ENCODE peak calls at places on chromosome 14, in nine cellular contexts. Y is heart right ventricle; C is CD8-positive, alpha-beta T cell; H is tibial nerve; W is left ventricle myocardium inferior; T is body of pancreas; N is cardiac muscle cell; G is uterus; P is pancreas. B is an unnamed sample. For H3K9me3 and H3K36me3, the result is how much of the 10 kb centered on the place peaks cover.

GRCh38 chr14:33987565-33988080 is 36.7 kb upstream of the EGLN3 start:
- DNase-seq in T (no peak), H (no peak), C (no peak), W (no peak), Y (no peak), P (no peak), G (no peak), N (no peak), B (no peak)

GRCh38 chr14:36973806-36974442 is 198.5 kb downstream of the SLC25A21 start:
- DNase-seq in C (no peak), G (no peak), P (no peak), W (no peak), N (no peak), T (no peak), H (no peak), Y (no peak), B (no peak)

GRCh38 chr14:28651148-28651547 is 115.4 kb upstream of the FOXG1 start:
- DNase-seq in C (no peak), N (no peak), T (no peak), Y (no peak), G (no peak), H (no peak), W (no peak), P (no peak), B (no peak)

GRCh38 chr14:39381366-39381765 is 50.9 kb downstream of the FBXO33 start:
- DNase-seq in G (no peak), C (no peak), T (no peak), N (no peak), W (no peak), P (no peak), Y (no peak), H (no peak), B (no peak)

GRCh38 chr14:52693532-52693931 is 1.8 kb downstream of the ERO1A start:
- DNase-seq in H (no peak), W (no peak), N (no peak), T (no peak), G (no peak), Y (no peak), P (no peak), C (no peak), B (no peak)

GRCh38 chr14:97456958-97457357 is 659.8 kb downstream of the VRK1 start:
- DNase-seq in C (peak), Y (no peak), W (no peak), T (no peak), N (no peak), H (no peak), P (no peak), G (no peak), B (no peak)

GRCh38 chr14:30108975-30109700 is 181.5 kb upstream of the PRKD1 start:
- DNase-seq in Y (no peak), H (no peak), P (no peak), T (no peak), G (no peak), N (no peak), C (no peak), W (no peak), B (no peak)

GRCh38 chr14:75977544-75977943 is 4.3 kb downstream of the TGFB3 start:
- DNase-seq in P (no peak), W (no peak), G (no peak), C (no peak), Y (no peak), N (no peak), H (no peak), T (no peak), B (no peak)

GRCh38 chr14:60396718-60397343 is 89.0 kb downstream of the C14orf39 start:
- DNase-seq in N (no peak), H (no peak), P (no peak), Y (no peak), W (no peak), C (no peak), G (no peak), T (no peak), B (no peak)

GRCh38 chr14:96139879-96140278 is 64.8 kb upstream of the BDKRB2 start:
- DNase-seq in G (no peak), H (no peak), P (no peak), N (no peak), Y (no peak), C (no peak), T (no peak), W (no peak), B (no peak)

GRCh38 chr14:65382586-65382985 is 29.9 kb upstream of the FUT8 start:
- DNase-seq in P (no peak), H (no peak), T (no peak), C (no peak), N (no peak), W (no peak), Y (no peak), G (no peak), B (no peak)

GRCh38 chr14:40413146-40413545 is 980.9 kb upstream of the FBXO33 start:
- DNase-seq in P (no peak), Y (no peak), G (no peak), N (no peak), T (no peak), H (no peak), W (no peak), C (no peak), B (no peak)

GRCh38 chr14:100502622-100503220 is 84.5 kb downstream of the BEGAIN start:
- DNase-seq in N (no peak), H (no peak), T (no peak), W (no peak), P (no peak), G (no peak), C (no peak), Y (no peak), B (no peak)

GRCh38 chr14:56686416-56686815 is 106.8 kb downstream of the TMEM260 start:
- DNase-seq in C (no peak), H (no peak), Y (peak), W (peak), T (peak), P (peak), G (no peak), N (no peak), B (no peak)

GRCh38 chr14:100438678-100439592 is 115.8 kb downstream of the SLC25A47 start:
- DNase-seq in N (peak), C (no peak), T (peak), H (no peak), W (no peak), P (no peak), G (peak), Y (no peak), B (peak)

GRCh38 chr14:91250912-91251311 is 6.4 kb upstream of the GPR68 start:
- DNase-seq in G (no peak), T (no peak), C (no peak), P (peak), W (no peak), H (no peak), Y (no peak), N (no peak), B (no peak)

GRCh38 chr14:76376001-76376404 is at the start of gene ESRRB:
- DNase-seq in T (peak), C (no peak), P (no peak), W (no peak), G (no peak), H (no peak), Y (no peak), N (peak), B (no peak)

GRCh38 chr14:54261283-54261682 is 135.5 kb upstream of the CDKN3 start:
- DNase-seq in C (no peak), H (no peak), G (no peak), Y (no peak), W (no peak), N (no peak), P (no peak), T (no peak), B (no peak)

GRCh38 chr14:21087294-21088091 is 11.0 kb downstream of the ZNF219 start:
- DNase-seq in G (no peak), C (peak), N (peak), P (peak), H (no peak), T (peak), Y (no peak), W (no peak), B (no peak)

GRCh38 chr14:32345311-32345771 is 16.2 kb downstream of the AKAP6 start:
- DNase-seq in C (no peak), W (no peak), T (no peak), Y (no peak), H (no peak), N (peak), G (no peak), P (no peak), B (no peak)

GRCh38 chr14:96121660-96122395 is 82.7 kb downstream of the C14orf132 start:
- DNase-seq in W (no peak), P (no peak), G (no peak), C (no peak), T (no peak), Y (no peak), H (no peak), N (peak), B (no peak)

GRCh38 chr14:102323102-102323501 is 3.6 kb downstream of the ZNF839 start:
- DNase-seq in W (peak), C (peak), T (peak), Y (peak), H (peak), G (peak), N (peak), P (no peak), B (peak)

GRCh38 chr14:32312010-32312331 is 17.1 kb upstream of the AKAP6 start:
- DNase-seq in Y (no peak), P (no peak), T (no peak), W (no peak), G (no peak), C (no peak), N (no peak), H (no peak), B (no peak)

GRCh38 chr14:93629636-93630035 is 158.6 kb downstream of the PRIMA1 start:
- DNase-seq in H (no peak), C (no peak), N (no peak), P (no peak), W (no peak), T (no peak), G (no peak), Y (no peak), B (no peak)

GRCh38 chr14:39232554-39233415 is 930 bp upstream of the MIA2 start:
- DNase-seq in N (peak), G (no peak), P (no peak), W (no peak), T (no peak), Y (no peak), C (no peak), H (no peak), B (no peak)

GRCh38 chr14:40599726-40600125 is 1007.0 kb upstream of the LRFN5 start:
- DNase-seq in G (no peak), C (no peak), P (no peak), Y (no peak), W (no peak), H (no peak), N (no peak), T (no peak), B (no peak)

GRCh38 chr14:102206901-102207300 is 67.2 kb downstream of the WDR20 start:
- DNase-seq in C (no peak), Y (no peak), W (no peak), T (peak), P (no peak), G (no peak), H (no peak), N (no peak), B (no peak)

GRCh38 chr14:59981564-59981963 is 61.6 kb downstream of the LRRC9 start:
- DNase-seq in P (no peak), H (no peak), T (no peak), C (no peak), N (no peak), G (no peak), W (no peak), Y (no peak), B (no peak)

GRCh38 chr14:75409425-75410205 is 18.2 kb upstream of the JDP2 start:
- DNase-seq in N (no peak), P (no peak), Y (no peak), C (no peak), T (no peak), G (no peak), H (no peak), W (no peak), B (no peak)

GRCh38 chr14:31858868-31859267 is 218.2 kb upstream of the ARHGAP5 start:
- DNase-seq in P (no peak), N (peak), G (no peak), H (no peak), Y (no peak), W (no peak), T (no peak), C (no peak), B (no peak)

GRCh38 chr14:100532916-100533630 is 54.1 kb downstream of the BEGAIN start:
- DNase-seq in W (peak), T (peak), Y (peak), H (peak), N (peak), P (peak), C (no peak), G (peak), B (peak)

GRCh38 chr14:52369305-52369781 is 55.2 kb downstream of the PTGER2 start:
- DNase-seq in T (no peak), Y (no peak), P (no peak), N (peak), H (no peak), W (no peak), G (no peak), C (no peak), B (no peak)

GRCh38 chr14:32007755-32008374 is 69.2 kb upstream of the ARHGAP5 start:
- DNase-seq in T (no peak), Y (no peak), H (no peak), C (no peak), P (no peak), G (no peak), W (no peak), N (no peak), B (no peak)

GRCh38 chr14:105622329-105622955 is 96.1 kb downstream of the TMEM121 start:
- DNase-seq in N (no peak), C (no peak), W (no peak), P (peak), H (no peak), Y (no peak), G (no peak), T (no peak), B (no peak)

GRCh38 chr14:102180248-102180998 is 40.7 kb downstream of the WDR20 start:
- DNase-seq in T (no peak), C (no peak), Y (no peak), G (no peak), W (no peak), P (no peak), H (no peak), N (no peak), B (no peak)

GRCh38 chr14:70640938-70641547 is 673 bp upstream of the TTC9 start:
- DNase-seq in P (peak), N (peak), G (peak), T (peak), C (peak), H (no peak), Y (no peak), W (no peak), B (peak)

GRCh38 chr14:33297565-33297964 is 358.9 kb downstream of the NPAS3 start:
- DNase-seq in P (no peak), N (no peak), H (no peak), W (no peak), Y (no peak), C (no peak), G (no peak), T (no peak), B (no peak)

GRCh38 chr14:76761198-76761848 is at the start of gene VASH1:
- DNase-seq in Y (peak), T (peak), G (no peak), C (peak), P (peak), N (peak), H (no peak), W (peak), B (peak)

DNA sequence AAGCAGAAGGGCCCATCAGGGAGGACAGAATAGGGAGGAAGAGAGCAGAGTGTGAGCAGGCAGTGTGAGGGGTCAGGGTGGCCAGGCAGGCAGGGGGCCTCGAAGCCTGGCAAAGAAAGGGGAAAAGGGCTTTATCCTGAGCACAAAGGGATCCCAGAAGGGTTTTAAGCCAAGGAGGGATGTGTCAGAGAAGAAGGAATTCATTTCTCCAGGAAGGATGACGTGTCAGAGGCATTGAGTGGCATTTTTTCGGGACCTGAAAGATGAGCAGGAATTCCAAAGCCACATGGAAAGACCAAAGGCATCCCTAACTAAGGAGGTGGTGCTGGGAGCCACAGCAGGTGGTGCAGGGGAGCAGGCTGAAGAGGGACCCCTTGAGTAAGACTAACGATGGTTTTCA is 132.1 kb downstream of the DICER1 start:
- DNase-seq in T (no peak), P (no peak), W (no peak), N (no peak), C (no peak), Y (no peak), H (no peak), G (no peak), B (no peak)
- H3K9me3 ChIP-seq in T (under half), P (under half), W (under half), N (under half), C (under half), Y (under half), H (under half), G (under half), B (under half)

GRCh38 chr14:58294201-58294600 is 4.2 kb upstream of the ARID4A start:
- DNase-seq in T (no peak), N (no peak), Y (no peak), H (no peak), C (no peak), G (no peak), P (no peak), W (no peak), B (no peak)
- H3K36me3 ChIP-seq in T (under half), N (under half), Y (under half), H (half or more), C (under half), G (under half), P (under half), W (half or more), B (half or more)

GRCh38 chr14:23006544-23007419 is 3.2 kb downstream of the C14orf93 start:
- DNase-seq in T (peak), W (peak), Y (peak), G (peak), H (peak), N (peak), C (peak), P (peak), B (peak)
- TF ChIP-seq CTCF in T (peak), W (peak), Y (no peak), G (no peak), H (no peak), N (peak), C (no peak), P (no peak), B (peak)

GRCh38 chr14:19911114-19911513 is 9.3 kb upstream of the OR4K5 start:
- DNase-seq in P (peak), G (no peak), C (no peak), H (no peak), N (no peak), T (no peak), Y (no peak), W (no peak), B (no peak)
- H3K9me3 ChIP-seq in P (under half), G (under half), C (under half), H (under half), N (under half), T (under half), Y (under half), W (under half), B (under half)

GRCh38 chr14:103763730-103764488 is 48.3 kb downstream of the ZFYVE21 start:
- DNase-seq in H (no peak), G (no peak), W (no peak), P (no peak), Y (no peak), T (no peak), C (no peak), N (no peak), B (no peak)
- H3K36me3 ChIP-seq in H (under half), G (under half), W (under half), P (under half), Y (under half), T (under half), C (under half), N (under half), B (under half)

DNA sequence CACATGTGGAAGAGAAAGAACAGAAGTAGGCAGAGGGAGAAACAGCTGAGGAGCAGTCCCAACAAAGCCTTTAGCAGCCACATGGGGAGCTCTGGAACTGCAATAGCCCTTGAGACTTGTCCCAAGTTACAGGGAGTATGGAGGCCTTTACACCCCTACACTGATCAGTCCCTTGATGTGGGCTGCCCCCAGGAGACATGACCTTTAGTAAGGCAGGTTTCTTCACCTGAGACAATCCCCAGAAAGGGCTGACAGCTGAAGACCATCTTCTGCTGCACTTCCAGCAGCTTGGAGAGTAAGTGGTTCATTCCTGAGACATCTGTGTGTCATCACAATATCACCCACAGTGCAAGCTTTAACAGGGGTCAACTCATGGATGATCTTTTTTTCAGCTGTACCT is 8.6 kb upstream of the SNAPC1 start:
- DNase-seq in Y (no peak), H (no peak), T (no peak), C (no peak), N (peak), G (no peak), P (no peak), W (no peak), B (no peak)
- TF ChIP-seq CTCF in Y (no peak), H (no peak), T (no peak), C (no peak), N (peak), G (no peak), P (no peak), W (no peak), B (no peak)

GRCh38 chr14:84095796-84096195 is 1434.1 kb upstream of the FLRT2 start:
- DNase-seq in W (no peak), Y (no peak), P (no peak), G (no peak), H (no peak), T (no peak), N (no peak), C (no peak), B (no peak)
- H3K9me3 ChIP-seq in W (under half), Y (under half), P (under half), G (under half), H (under half), T (under half), N (under half), C (under half), B (under half)

GRCh38 chr14:35740215-35740614 is 68.9 kb downstream of the RALGAPA1 start:
- DNase-seq in P (no peak), C (no peak), N (no peak), H (no peak), Y (no peak), T (no peak), W (no peak), G (no peak), B (no peak)

GRCh38 chr14:35747379-35747778 is 61.7 kb downstream of the RALGAPA1 start:
- DNase-seq in C (no peak), T (no peak), H (no peak), Y (no peak), W (no peak), P (no peak), N (peak), G (no peak), B (no peak)

GRCh38 chr14:35742448-35742847 is 66.6 kb downstream of the RALGAPA1 start:
- DNase-seq in W (no peak), Y (no peak), P (no peak), H (no peak), T (no peak), C (no peak), N (no peak), G (no peak), B (no peak)

GRCh38 chr14:35741345-35742031 is 67.6 kb downstream of the RALGAPA1 start:
- DNase-seq in Y (no peak), P (no peak), C (no peak), G (no peak), W (no peak), N (no peak), H (no peak), T (no peak), B (no peak)

DNA sequence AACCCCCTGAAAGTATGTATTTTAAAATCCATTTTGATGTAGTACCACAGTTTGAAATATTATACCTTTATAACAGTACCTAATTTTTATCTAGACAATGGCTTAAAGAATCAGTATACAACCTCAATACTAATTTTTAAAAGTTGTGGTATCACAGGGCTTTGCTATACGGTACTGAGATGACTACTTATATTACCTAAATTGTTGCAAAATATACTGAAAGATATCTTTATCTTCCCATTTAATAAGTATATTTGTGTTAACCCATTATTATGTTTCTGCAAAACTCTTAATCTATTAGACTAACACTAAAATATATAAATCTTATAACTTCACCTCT is 67.1 kb downstream of the RALGAPA1 start:
- DNase-seq in W (no peak), Y (no peak), H (no peak), C (no peak), P (no peak), G (no peak), N (no peak), T (no peak), B (no peak)
- H3K36me3 ChIP-seq in W (half or more), Y (under half), H (half or more), C (under half), P (under half), G (under half), N (under half), T (under half), B (under half)